ENCODE peak calls at places on chromosomes 3 and 15, in four cellular contexts. M, L, C and T are unnamed samples.

GRCh38 chr3:11120091-11120845 is 34.0 kb upstream of the HRH1 start:
- DNase-seq in M (no peak), L (no peak), C (no peak), T (no peak)

GRCh38 chr15:43067717-43068461 is 37.9 kb downstream of the UBR1 start:
- DNase-seq in M (peak; percentile 5), L (peak; percentile 47), C (no peak), T (no peak)

GRCh38 chr15:83565553-83566159 is 88.3 kb upstream of the ADAMTSL3 start:
- DNase-seq in M (peak; percentile 57), L (peak; percentile 71), C (peak; percentile 25), T (peak; percentile 16)

GRCh38 chr3:67362686-67363085 is 291.7 kb downstream of the SUCLG2 start:
- DNase-seq in M (peak; percentile 52), L (peak; percentile 55), C (no peak), T (no peak)

GRCh38 chr3:48118928-48119327 is 69.3 kb downstream of the CDC25A start:
- DNase-seq in M (no peak), L (no peak), C (no peak), T (no peak)

GRCh38 chr3:15148614-15149013 is 49.7 kb upstream of the RBSN start:
- DNase-seq in M (peak; percentile 14), L (peak; percentile 29), C (no peak), T (peak; percentile 9)

GRCh38 chr3:16452265-16452664 is 61.2 kb downstream of the RFTN1 start:
- DNase-seq in M (no peak), L (peak; percentile 92), C (no peak), T (no peak)

GRCh38 chr15:101124731-101125558 is 126.9 kb downstream of the CHSY1 start:
- DNase-seq in M (no peak), L (peak; percentile 80), C (no peak), T (no peak)

GRCh38 chr15:80418892-80419537 is 14.8 kb downstream of the ARNT2 start:
- DNase-seq in M (peak; percentile 72), L (peak; percentile 61), C (peak; percentile 45), T (peak; percentile 38)

GRCh38 chr3:5197470-5198312 is 10.2 kb downstream of the EDEM1 start:
- DNase-seq in M (no peak), L (peak; percentile 43), C (no peak), T (peak; percentile 94)

GRCh38 chr3:126102530-126102951 is 18.6 kb upstream of the SLC41A3 start:
- DNase-seq in M (peak; percentile 17), L (no peak), C (no peak), T (no peak)

GRCh38 chr3:74539879-74540278 is 74.6 kb downstream of the CNTN3 start:
- DNase-seq in M (no peak), L (no peak), C (no peak), T (no peak)

GRCh38 chr3:123576119-123576518 is 8.7 kb downstream of the HACD2 start:
- DNase-seq in M (no peak), L (no peak), C (no peak), T (no peak)

GRCh38 chr3:46561511-46561910 is 4.6 kb downstream of the LRRC2 start:
- DNase-seq in M (no peak), L (no peak), C (no peak), T (no peak)

GRCh38 chr3:46297658-46298423 is 55.6 kb downstream of the CCR3 start:
- DNase-seq in M (no peak), L (peak; percentile 74), C (no peak), T (no peak)

GRCh38 chr15:41545218-41545617 is 1.2 kb upstream of the RPAP1 start:
- DNase-seq in M (no peak), L (no peak), C (no peak), T (no peak)

GRCh38 chr3:170049146-170050000 is 11.6 kb downstream of the GPR160 start:
- DNase-seq in M (no peak), L (peak; percentile 94), C (no peak), T (no peak)

GRCh38 chr3:42025388-42026138 is 63.7 kb upstream of the ULK4 start:
- DNase-seq in M (peak; percentile 96), L (peak; percentile 58), C (peak; percentile 80), T (peak; percentile 55)

GRCh38 chr3:101219842-101220560 is 100.4 kb downstream of the IMPG2 start:
- DNase-seq in M (no peak), L (no peak), C (no peak), T (no peak)

GRCh38 chr3:136960838-136961836 is 3.4 kb downstream of the IL20RB start:
- DNase-seq in M (no peak), L (peak; percentile 77), C (no peak), T (no peak)

GRCh38 chr15:76340198-76340801 is 3.7 kb downstream of the ISL2 start:
- DNase-seq in M (peak; percentile 38), L (no peak), C (peak; percentile 28), T (no peak)

GRCh38 chr3:174242311-174243041 is 616.7 kb upstream of the NAALADL2 start:
- DNase-seq in M (no peak), L (no peak), C (no peak), T (no peak)

DNA sequence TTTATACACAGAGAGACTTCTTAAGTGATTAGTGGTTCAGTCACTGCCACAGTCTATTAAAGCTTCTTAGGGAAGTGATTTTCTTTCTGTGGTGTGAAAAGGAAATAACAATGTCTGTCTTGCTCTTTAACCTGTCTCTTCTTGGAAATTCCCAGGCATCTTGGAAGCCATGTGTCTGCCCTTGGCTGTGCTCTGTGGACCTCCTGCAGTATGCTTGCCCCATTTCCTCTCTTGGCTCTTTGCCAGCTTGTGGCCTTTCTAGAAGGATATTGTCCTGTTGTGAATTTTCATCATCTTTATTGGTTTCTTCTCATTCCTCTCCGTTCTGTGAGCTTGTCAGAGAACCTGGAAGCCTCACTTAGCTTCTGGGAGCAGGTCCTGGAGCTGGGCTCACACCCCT is 338.4 kb upstream of the C2CD4B start:
- DNase-seq in M (peak; percentile 42), L (no peak), C (no peak), T (no peak)
- TF ChIP-seq EZH2phosphoT487 in M (no peak), L (no peak), C (no peak), T (no peak)

DNA sequence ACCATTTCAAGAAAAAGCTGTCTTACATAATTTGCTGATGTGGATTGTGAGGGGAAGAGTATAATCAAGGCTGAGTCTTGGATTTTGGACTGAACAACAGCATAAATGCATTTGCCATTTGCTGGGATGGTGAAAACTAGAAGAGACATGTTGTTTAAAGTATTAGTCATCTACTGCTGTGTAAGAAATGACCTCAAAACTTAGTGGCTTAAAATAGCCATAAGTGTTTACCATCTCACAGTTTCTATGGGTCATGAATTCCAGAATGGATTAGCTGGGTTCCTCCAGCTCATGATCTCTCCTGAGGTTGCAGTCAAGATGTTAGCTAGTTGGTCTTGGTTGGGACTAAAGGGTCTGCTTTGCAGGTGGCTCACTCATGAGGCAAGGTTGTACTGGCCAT is 66.2 kb downstream of the SCN11A start:
- DNase-seq in M (no peak), L (peak; percentile 69), C (no peak), T (no peak)
- TF ChIP-seq EZH2phosphoT487 in M (no peak), L (no peak), C (no peak), T (no peak)

DNA sequence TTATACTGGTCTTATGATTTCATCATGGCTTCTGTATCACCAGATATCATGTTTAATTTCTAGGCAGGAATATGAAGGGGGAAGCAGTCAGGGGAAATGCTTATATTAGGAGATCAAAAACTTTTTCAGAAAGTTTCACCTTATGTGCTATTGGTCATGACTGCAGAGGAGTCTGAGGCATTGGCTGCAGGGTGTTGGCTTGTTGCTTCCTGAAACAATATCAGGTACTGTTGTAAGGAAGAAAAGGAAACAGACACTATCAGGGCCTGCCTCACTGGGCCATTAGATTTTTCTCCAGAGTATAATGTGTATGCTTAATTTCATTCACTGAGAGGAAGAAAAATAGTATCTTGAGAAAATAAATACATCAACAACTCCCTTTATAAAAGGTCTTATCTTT is 34.7 kb downstream of the LEKR1 start:
- DNase-seq in M (no peak), L (no peak), C (no peak), T (no peak)
- TF ChIP-seq EZH2phosphoT487 in M (no peak), L (no peak), C (no peak), T (no peak)

GRCh38 chr3:172258616-172259015 is 189.6 kb downstream of the GHSR start:
- DNase-seq in M (no peak), L (no peak), C (no peak), T (no peak)
- TF ChIP-seq EZH2phosphoT487 in M (no peak), L (no peak), C (no peak), T (no peak)

DNA sequence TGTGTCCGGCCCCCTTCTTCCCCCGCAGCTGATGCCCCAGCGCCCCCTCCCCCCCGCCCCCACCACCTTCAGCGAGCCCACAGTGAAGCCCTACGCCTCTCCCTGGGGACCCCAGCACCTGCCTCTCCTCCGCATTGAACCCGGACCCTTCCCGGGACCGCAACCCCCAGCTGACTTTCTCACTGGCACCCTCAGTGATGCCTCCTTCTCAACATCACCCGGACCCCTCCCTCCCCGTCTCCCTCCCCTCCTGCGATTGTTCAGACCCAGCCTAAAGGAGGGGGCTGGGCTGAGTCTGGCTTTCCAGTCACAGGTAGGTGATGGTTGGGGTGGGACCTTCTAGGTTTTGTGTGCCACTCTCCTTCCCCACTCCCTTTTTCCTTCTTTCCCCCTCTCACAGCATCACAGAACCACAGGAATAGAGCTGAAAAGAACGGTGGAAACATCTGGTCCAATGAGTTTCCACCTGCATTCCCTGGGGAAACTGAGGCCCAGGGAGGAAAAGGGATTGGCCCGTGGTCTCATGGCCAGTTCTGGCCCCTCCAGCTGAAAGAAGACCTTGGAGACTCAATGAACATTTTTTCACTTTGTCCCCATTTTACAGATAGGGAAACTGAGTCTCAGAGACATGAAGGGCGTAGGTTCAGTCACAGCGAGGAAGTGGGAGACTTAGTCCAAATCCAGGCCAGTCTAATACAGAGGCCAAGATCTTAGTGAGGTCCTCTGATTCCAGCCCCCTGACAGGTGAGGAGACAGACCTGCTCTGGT is 828 bp downstream of the CAND2 start:
- DNase-seq in M (no peak), L (no peak), C (no peak), T (peak; percentile 86)
- TF ChIP-seq EZH2phosphoT487 in M (no peak), L (no peak), C (no peak), T (no peak)

DNA sequence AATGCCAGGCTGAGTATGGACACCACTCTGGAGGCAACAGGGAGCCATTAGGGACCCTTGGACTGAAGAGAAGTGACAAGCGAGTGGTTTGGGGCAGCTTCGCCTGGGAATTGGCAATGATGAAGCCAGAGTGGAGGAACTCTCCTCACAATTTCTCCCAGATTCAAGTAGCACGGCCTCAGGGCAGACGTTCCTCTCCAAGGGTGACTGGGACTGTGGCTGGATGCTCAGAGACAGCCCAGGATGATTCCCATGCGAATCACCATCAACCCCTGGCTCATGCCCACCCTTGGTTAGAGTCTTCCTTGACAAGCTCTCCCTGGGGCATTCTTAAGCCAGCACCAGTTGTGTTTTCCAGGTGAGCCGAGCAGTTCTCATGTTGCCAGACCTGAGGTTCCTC is 16.3 kb upstream of the DOCK3 start:
- DNase-seq in M (no peak), L (peak; percentile 69), C (no peak), T (no peak)
- TF ChIP-seq EZH2phosphoT487 in M (no peak), L (no peak), C (no peak), T (no peak)

GRCh38 chr3:127206611-127207516 is 13.9 kb downstream of the PRR23E start:
- DNase-seq in M (no peak), L (no peak), C (no peak), T (no peak)
- TF ChIP-seq EZH2phosphoT487 in M (no peak), L (no peak), C (no peak), T (no peak)